ENCODE peak calls at places on chromosomes 2 and 18, in four cellular contexts. T is fibroblast of the conjunctiva; K is effector memory CD8-positive, alpha-beta T cell; A is COLO829. E is an unnamed sample.

GRCh38 chr2:158921599-158922408 is 46.6 kb upstream of the TANC1 start:
- DNase-seq in T (no peak), K (no peak), A (no peak), E (no peak)

GRCh38 chr2:27735263-27735904 is 36.1 kb upstream of the MRPL33 start:
- DNase-seq in T (no peak), K (peak), A (no peak), E (peak)

GRCh38 chr18:3449702-3450357 is at the start of gene TGIF1:
- DNase-seq in T (peak), K (peak), A (no peak), E (peak)

GRCh38 chr2:241432824-241433448 is 75.4 kb downstream of the STK25 start:
- DNase-seq in T (no peak), K (no peak), A (no peak), E (no peak)

GRCh38 chr2:189641565-189641964 is 19.7 kb upstream of the ASNSD1 start:
- DNase-seq in T (no peak), K (no peak), A (no peak), E (no peak)

GRCh38 chr2:47078541-47079482 is 76.3 kb downstream of the STPG4 start:
- DNase-seq in T (no peak), K (no peak), A (peak), E (no peak)

GRCh38 chr18:499351-500229 is 911 bp downstream of the COLEC12 start:
- DNase-seq in T (peak), K (no peak), A (peak), E (no peak)

GRCh38 chr2:224268441-224268840 is 133.5 kb downstream of the FAM124B start:
- DNase-seq in T (peak), K (no peak), A (no peak), E (no peak)

GRCh38 chr2:173472112-173472511 is 117.4 kb downstream of the CDCA7 start:
- DNase-seq in T (no peak), K (no peak), A (no peak), E (no peak)

GRCh38 chr18:76621782-76622495 is 126.9 kb upstream of the ZNF516 start:
- DNase-seq in T (no peak), K (no peak), A (peak), E (no peak)

GRCh38 chr2:80002112-80002511 is 302.4 kb downstream of the LRRTM1 start:
- DNase-seq in T (no peak), K (no peak), A (no peak), E (no peak)

GRCh38 chr2:75612108-75612861 is 34.3 kb upstream of the MRPL19 start:
- DNase-seq in T (no peak), K (no peak), A (no peak), E (no peak)

GRCh38 chr2:3207091-3207491 is 170.5 kb downstream of the EIPR1 start:
- DNase-seq in T (no peak), K (no peak), A (no peak), E (no peak)

GRCh38 chr18:14947482-14948162 is 199.7 kb downstream of the ANKRD30B start:
- DNase-seq in T (no peak), K (no peak), A (no peak), E (no peak)

GRCh38 chr18:44341759-44342158 is 338.9 kb upstream of the SETBP1 start:
- DNase-seq in T (no peak), K (no peak), A (no peak), E (peak)

GRCh38 chr2:200156140-200156858 is 150.2 kb upstream of the SPATS2L start:
- DNase-seq in T (peak), K (no peak), A (no peak), E (no peak)

GRCh38 chr2:172293952-172294351 is 133.4 kb upstream of the ITGA6 start:
- DNase-seq in T (peak), K (no peak), A (no peak), E (no peak)

GRCh38 chr2:21036708-21037670 is 6.9 kb downstream of the APOB start:
- DNase-seq in T (no peak), K (no peak), A (no peak), E (no peak)

GRCh38 chr2:193331701-193332100 is 1137.0 kb upstream of the TMEFF2 start:
- DNase-seq in T (peak), K (no peak), A (no peak), E (no peak)

E was measured in foreskin melanocyte.